ENCODE peak calls at places on chromosomes 13 and 19, in six cellular contexts. R is A549, S is IMR-90, M is HepG2, W is GM12878, X is K562. Q is an unnamed sample.

GRCh38 chr13:46664195-46664594 is 111.2 kb downstream of the LRCH1 start:
- DNase-seq in R (no peak), S (no peak), M (no peak), W (no peak), X (no peak), Q (no peak)

GRCh38 chr19:39817888-39818561 is 15.9 kb downstream of the DYRK1B start:
- DNase-seq in R (no peak), S (no peak), M (no peak), W (no peak), X (no peak), Q (no peak)

GRCh38 chr13:75440100-75440499 is 41.9 kb downstream of the TBC1D4 start:
- DNase-seq in R (no peak), S (no peak), M (peak; percentile 90), W (no peak), X (peak; percentile 32), Q (no peak)

GRCh38 chr13:23378009-23378632 is 55.4 kb downstream of the SACS start:
- DNase-seq in R (peak; percentile 38), S (peak; percentile 99), M (no peak), W (peak; percentile 68), X (no peak), Q (no peak)

GRCh38 chr19:45508931-45509691 is 1.8 kb downstream of the VASP start:
- DNase-seq in R (peak; percentile 92), S (peak; percentile 66), M (peak; percentile 63), W (peak; percentile 69), X (peak; percentile 86), Q (peak; percentile 56)

GRCh38 chr13:42702726-42703125 is 78.7 kb upstream of the FAM216B start:
- DNase-seq in R (no peak), S (no peak), M (no peak), W (no peak), X (no peak), Q (no peak)

GRCh38 chr19:36488816-36489138 is 584 bp downstream of the ZNF566 start:
- DNase-seq in R (peak; percentile 64), S (no peak), M (peak; percentile 39), W (no peak), X (peak; percentile 74), Q (peak; percentile 23)

GRCh38 chr13:50732712-50733111 is 110.8 kb downstream of the DLEU7 start:
- DNase-seq in R (no peak), S (peak; percentile 19), M (no peak), W (no peak), X (no peak), Q (no peak)

GRCh38 chr19:7748171-7748570 is 837 bp upstream of the CD209 start:
- DNase-seq in R (no peak), S (no peak), M (no peak), W (no peak), X (no peak), Q (no peak)

GRCh38 chr19:46189971-46190335 is 39.6 kb upstream of the IGFL1 start:
- DNase-seq in R (no peak), S (no peak), M (peak; percentile 52), W (no peak), X (no peak), Q (no peak)

GRCh38 chr19:49497790-49498106 is 1.5 kb downstream of the RPS11 start:
- DNase-seq in R (no peak), S (no peak), M (no peak), W (no peak), X (no peak), Q (no peak)

GRCh38 chr13:36453518-36453917 is 21.2 kb downstream of the CCNA1 start:
- DNase-seq in R (no peak), S (peak; percentile 2), M (no peak), W (no peak), X (no peak), Q (peak; percentile 19)

GRCh38 chr13:27965740-27966640 is 3.1 kb downstream of the CDX2 start:
- DNase-seq in R (no peak), S (no peak), M (no peak), W (no peak), X (no peak), Q (no peak)

GRCh38 chr13:93180376-93180966 is 46.1 kb upstream of the GPC6 start:
- DNase-seq in R (no peak), S (peak; percentile 52), M (no peak), W (no peak), X (no peak), Q (no peak)

GRCh38 chr19:4455742-4456565 is 1.6 kb downstream of the UBXN6 start:
- DNase-seq in R (no peak), S (peak; percentile 84), M (peak; percentile 25), W (no peak), X (peak; percentile 72), Q (no peak)

GRCh38 chr13:41654800-41655199 is 197.4 kb downstream of the RGCC start:
- DNase-seq in R (no peak), S (no peak), M (no peak), W (no peak), X (no peak), Q (no peak)

GRCh38 chr13:76812206-76812882 is 73.9 kb downstream of the KCTD12 start:
- DNase-seq in R (no peak), S (no peak), M (no peak), W (no peak), X (no peak), Q (no peak)

GRCh38 chr19:8575467-8575997 is 1.7 kb downstream of the MYO1F start:
- DNase-seq in R (no peak), S (peak; percentile 35), M (no peak), W (no peak), X (peak; percentile 61), Q (no peak)

GRCh38 chr13:106532111-106532929 is 3.1 kb downstream of the EFNB2 start:
- DNase-seq in R (no peak), S (peak; percentile 32), M (no peak), W (no peak), X (no peak), Q (no peak)

GRCh38 chr19:46489445-46490272 is 6.0 kb downstream of the PNMA8B start:
- DNase-seq in R (no peak), S (peak; percentile 62), M (no peak), W (no peak), X (peak; percentile 39), Q (no peak)

GRCh38 chr19:13013649-13014048 is 18.4 kb downstream of the NFIX start:
- DNase-seq in R (no peak), S (no peak), M (no peak), W (no peak), X (no peak), Q (no peak)
- TF ChIP-seq BHLHE40 in R (no peak), S (no peak), M (no peak), W (no peak), X (no peak), Q (no peak)

GRCh38 chr13:114033541-114034315 is 59.9 kb upstream of the C13orf46 start:
- DNase-seq in R (no peak), S (no peak), M (no peak), W (no peak), X (no peak), Q (no peak)
- TF ChIP-seq BHLHE40 in R (no peak), S (no peak), M (no peak), W (no peak), X (no peak), Q (no peak)

DNA sequence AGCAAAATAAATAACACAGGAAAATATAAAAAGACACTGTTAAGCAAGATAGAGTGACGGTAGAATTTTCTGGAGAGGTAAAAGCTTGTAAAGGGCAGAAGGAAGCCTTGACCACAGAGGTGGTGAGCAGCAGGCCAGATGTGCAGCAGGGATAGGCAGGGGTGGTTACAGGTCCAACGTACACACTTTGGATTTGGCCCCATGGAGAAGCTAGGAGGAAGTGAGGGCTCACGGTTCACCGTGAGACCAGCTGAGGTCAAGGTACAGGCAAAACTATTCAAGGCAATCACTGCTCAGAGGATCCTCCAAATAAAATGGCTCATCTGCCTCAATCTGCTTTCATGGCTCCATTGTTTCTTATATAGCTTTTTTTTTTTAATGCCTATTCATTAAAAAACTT is 242.8 kb downstream of the B3GLCT start:
- DNase-seq in R (no peak), S (no peak), M (no peak), W (no peak), X (no peak), Q (no peak)
- TF ChIP-seq BHLHE40 in R (no peak), S (no peak), M (no peak), W (no peak), X (no peak), Q (no peak)

DNA sequence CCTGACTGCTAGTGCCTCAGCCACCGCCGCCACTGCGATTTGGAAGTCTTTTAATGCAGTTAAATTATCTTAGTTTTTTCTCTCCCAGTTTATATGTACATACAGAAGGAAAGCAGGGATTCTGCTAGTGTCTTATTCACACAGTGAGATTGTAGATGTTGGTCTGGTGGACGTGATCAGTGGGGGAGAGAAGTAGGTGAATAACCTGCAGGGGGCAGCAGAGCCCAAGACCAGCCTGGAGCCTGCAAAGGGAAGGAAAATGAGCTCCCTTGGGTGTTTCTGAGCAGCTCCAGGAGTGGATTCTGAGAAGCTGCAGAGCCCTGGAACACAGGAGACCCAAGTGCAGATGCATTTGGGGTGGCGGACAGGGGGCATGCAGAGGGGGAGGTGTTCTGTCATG is 26.3 kb downstream of the ZNF844 start:
- DNase-seq in R (no peak), S (peak; percentile 53), M (peak; percentile 53), W (peak; percentile 11), X (peak; percentile 76), Q (no peak)
- TF ChIP-seq BHLHE40 in R (no peak), S (no peak), M (no peak), W (no peak), X (no peak), Q (no peak)

GRCh38 chr13:48930933-48931332 is 44.8 kb upstream of the FNDC3A start:
- DNase-seq in R (no peak), S (no peak), M (no peak), W (no peak), X (no peak), Q (no peak)
- TF ChIP-seq BHLHE40 in R (no peak), S (no peak), M (no peak), W (no peak), X (no peak), Q (no peak)

GRCh38 chr13:34793301-34793700 is 148.8 kb upstream of the NBEA start:
- DNase-seq in R (no peak), S (no peak), M (no peak), W (no peak), X (no peak), Q (no peak)
- TF ChIP-seq BHLHE40 in R (no peak), S (no peak), M (no peak), W (no peak), X (no peak), Q (no peak)